ENCODE peak calls at places on chromosome 9, in seven cellular contexts. R is H54, S is spleen, J is adrenal gland, T is H1, K is lower leg skin, L is transverse colon. Q is an unnamed sample.

GRCh38 chr9:95341262-95342011 is 23.9 kb upstream of the FANCC start:
- DNase-seq in R (no peak), S (no peak), J (no peak), T (no peak), K (no peak), L (no peak), Q (no peak)

GRCh38 chr9:91188719-91189590 is 172.8 kb downstream of the AUH start:
- DNase-seq in R (no peak), S (no peak), J (no peak), T (no peak), K (no peak), L (no peak), Q (no peak)

GRCh38 chr9:134214766-134215394 is 50.5 kb upstream of the RNU6ATAC start:
- DNase-seq in R (no peak), S (peak), J (peak), T (no peak), K (no peak), L (no peak), Q (peak)

GRCh38 chr9:81789751-81790150 is 100.4 kb upstream of the TLE1 start:
- DNase-seq in R (no peak), S (no peak), J (no peak), T (no peak), K (no peak), L (no peak), Q (no peak)

GRCh38 chr9:12813960-12814876 is 39.4 kb downstream of the LURAP1L start:
- DNase-seq in R (peak), S (no peak), J (peak), T (no peak), K (peak), L (peak), Q (no peak)

GRCh38 chr9:8627944-8628679 is 828.5 kb upstream of the DMAC1 start:
- DNase-seq in R (no peak), S (no peak), J (no peak), T (no peak), K (no peak), L (no peak), Q (no peak)

GRCh38 chr9:93672622-93673270 is 96.4 kb downstream of the PHF2 start:
- DNase-seq in R (no peak), S (no peak), J (no peak), T (no peak), K (peak), L (no peak), Q (no peak)

GRCh38 chr9:35102465-35102768 is 514 bp downstream of the STOML2 start:
- DNase-seq in R (no peak), S (peak), J (no peak), T (no peak), K (no peak), L (peak), Q (no peak)

GRCh38 chr9:656918-657583 is 184.4 kb upstream of the DMRT1 start:
- DNase-seq in R (no peak), S (no peak), J (no peak), T (no peak), K (no peak), L (no peak), Q (no peak)

GRCh38 chr9:83339435-83339834 is 198.8 kb downstream of the FRMD3 start:
- DNase-seq in R (peak), S (no peak), J (no peak), T (no peak), K (no peak), L (no peak), Q (no peak)

GRCh38 chr9:68964765-68965164 is 49.1 kb downstream of the PRKACG start:
- DNase-seq in R (no peak), S (no peak), J (no peak), T (no peak), K (no peak), L (no peak), Q (no peak)

GRCh38 chr9:23581936-23582335 is 244.1 kb downstream of the ELAVL2 start:
- DNase-seq in R (no peak), S (no peak), J (no peak), T (no peak), K (no peak), L (no peak), Q (no peak)

GRCh38 chr9:108443278-108443633 is 412.5 kb downstream of the ACTL7B start:
- DNase-seq in R (no peak), S (no peak), J (no peak), T (no peak), K (no peak), L (no peak), Q (no peak)

GRCh38 chr9:129763235-129763917 is 10.5 kb upstream of the PTGES start:
- DNase-seq in R (no peak), S (no peak), J (peak), T (no peak), K (no peak), L (peak), Q (no peak)

GRCh38 chr9:2966846-2967372 is 123.0 kb upstream of the PUM3 start:
- DNase-seq in R (no peak), S (no peak), J (no peak), T (no peak), K (no peak), L (no peak), Q (no peak)

GRCh38 chr9:133959966-133960567 is 32.1 kb downstream of the VAV2 start:
- DNase-seq in R (no peak), S (peak), J (no peak), T (no peak), K (no peak), L (no peak), Q (peak)

GRCh38 chr9:93085676-93086075 is 10.3 kb upstream of the CARD19 start:
- DNase-seq in R (no peak), S (peak), J (peak), T (no peak), K (no peak), L (no peak), Q (peak)

DNA sequence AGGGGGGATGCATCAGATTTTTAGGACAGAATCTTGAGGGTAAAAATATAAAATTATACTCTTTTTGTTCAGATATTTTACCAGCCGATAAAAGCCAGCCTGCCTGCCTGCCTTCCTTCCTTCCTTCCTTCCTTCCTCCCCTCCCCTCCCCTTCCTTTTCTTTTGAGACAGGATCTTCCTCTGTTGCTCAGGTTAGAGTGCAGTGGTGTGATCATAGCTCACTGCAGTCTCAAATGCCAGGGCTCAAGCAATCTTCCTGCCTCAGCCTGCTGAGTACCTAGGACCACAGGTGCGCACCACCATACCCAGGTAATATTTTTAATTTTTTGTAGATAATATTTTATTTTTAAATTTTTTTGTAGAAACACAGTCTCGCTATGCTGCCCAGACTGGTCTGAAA is 330.0 kb downstream of the CCDC171 start:
- DNase-seq in R (no peak), S (no peak), J (no peak), T (no peak), K (no peak), L (no peak), Q (no peak)
- TF ChIP-seq POLR2A in R (no peak), S (no peak), J (no peak), T (no peak), K (no peak), L (no peak), Q (no peak)

DNA sequence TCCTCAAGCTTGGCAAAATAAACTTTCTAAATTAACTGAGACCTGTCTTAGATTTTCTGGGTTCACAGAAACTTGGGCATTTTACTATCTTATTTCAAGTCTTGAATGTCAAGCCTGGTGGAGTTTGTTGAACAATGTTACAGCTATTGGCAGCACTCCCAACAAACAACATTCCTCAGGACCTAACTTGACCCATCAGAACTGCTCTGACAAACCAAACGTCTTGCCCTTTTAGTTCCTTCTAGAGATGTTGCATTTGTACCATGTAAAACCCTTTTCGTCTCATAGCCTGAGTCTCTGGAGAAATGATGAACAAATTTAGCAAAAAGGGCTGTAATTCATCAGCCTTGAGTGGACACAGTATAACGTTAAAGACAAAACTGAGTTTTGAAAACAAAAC is 51.1 kb downstream of the GNA14 start:
- DNase-seq in R (no peak), S (no peak), J (no peak), T (no peak), K (no peak), L (no peak), Q (no peak)
- TF ChIP-seq POLR2A in R (no peak), S (no peak), J (no peak), T (no peak), K (no peak), L (no peak), Q (no peak)

GRCh38 chr9:16726718-16727451 is 143.6 kb downstream of the BNC2 start:
- DNase-seq in R (peak), S (peak), J (peak), T (no peak), K (peak), L (peak), Q (peak)
- TF ChIP-seq POLR2A in R (no peak), S (no peak), J (peak), T (peak), K (no peak), L (peak), Q (no peak)

GRCh38 chr9:135502168-135502872 is 1.8 kb downstream of the MRPS2 start:
- DNase-seq in R (no peak), S (peak), J (no peak), T (no peak), K (no peak), L (no peak), Q (no peak)

GRCh38 chr9:135501261-135502167 is 1.0 kb downstream of the MRPS2 start:
- DNase-seq in R (peak), S (peak), J (no peak), T (no peak), K (peak), L (peak), Q (peak)

GRCh38 chr9:135500071-135500524 is 384 bp upstream of the MRPS2 start:
- DNase-seq in R (peak), S (no peak), J (no peak), T (no peak), K (no peak), L (no peak), Q (no peak)

GRCh38 chr9:135499326-135500070 is 984 bp upstream of the MRPS2 start:
- DNase-seq in R (peak), S (peak), J (peak), T (no peak), K (peak), L (peak), Q (peak)

DNA sequence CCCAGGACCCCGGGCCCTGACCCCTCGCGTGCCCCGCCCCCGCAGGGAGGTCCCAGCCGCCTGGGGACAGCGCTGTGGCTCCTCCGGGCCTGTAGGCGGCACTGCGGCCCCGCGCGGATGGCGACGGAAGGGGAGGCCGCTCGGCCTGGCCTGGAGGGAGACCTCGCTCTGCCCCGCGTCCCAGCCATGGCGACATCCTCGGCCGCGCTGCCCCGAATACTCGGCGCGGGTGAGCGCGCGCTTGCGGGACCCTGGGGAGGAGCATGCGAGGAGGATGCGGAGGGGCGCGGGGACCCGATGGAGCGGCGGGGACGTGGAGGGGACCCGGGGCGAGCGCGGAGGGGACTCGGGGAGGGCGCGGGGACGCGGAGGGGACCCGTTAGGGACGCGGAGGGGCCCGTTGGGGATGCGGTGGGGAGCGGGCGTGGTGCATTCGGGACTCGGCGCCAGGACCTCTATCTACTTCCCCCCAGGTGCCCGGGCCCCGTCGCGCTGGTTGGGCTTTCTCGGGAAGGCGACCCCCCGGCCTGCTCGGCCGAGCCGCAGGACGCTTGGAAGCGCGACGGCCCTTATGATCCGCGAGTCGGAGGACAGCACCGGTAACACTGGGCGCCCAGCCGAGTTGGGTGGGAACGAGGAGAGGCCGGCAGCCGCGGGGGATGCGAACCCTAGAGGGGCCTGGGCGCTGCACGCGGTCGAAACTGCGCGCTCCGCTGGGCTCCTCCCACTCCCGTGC is at the start of gene MRPS2:
- DNase-seq in R (peak), S (peak), J (peak), T (peak), K (peak), L (peak), Q (peak)
- TF ChIP-seq POLR2A in R (peak), S (no peak), J (peak), T (no peak), K (no peak), L (peak), Q (peak)

GRCh38 chr9:106860731-106861584 is 2.0 kb upstream of the ZNF462 start:
- DNase-seq in R (peak), S (no peak), J (peak), T (no peak), K (no peak), L (peak), Q (no peak)

GRCh38 chr9:106859957-106860715 is 2.8 kb upstream of the ZNF462 start:
- DNase-seq in R (peak), S (no peak), J (peak), T (no peak), K (peak), L (peak), Q (peak)

GRCh38 chr9:106862946-106863740 is at the start of gene ZNF462:
- DNase-seq in R (peak), S (no peak), J (peak), T (no peak), K (no peak), L (peak), Q (no peak)

GRCh38 chr9:106861585-106862114 is 1.3 kb upstream of the ZNF462 start:
- DNase-seq in R (no peak), S (no peak), J (no peak), T (no peak), K (no peak), L (no peak), Q (no peak)

DNA sequence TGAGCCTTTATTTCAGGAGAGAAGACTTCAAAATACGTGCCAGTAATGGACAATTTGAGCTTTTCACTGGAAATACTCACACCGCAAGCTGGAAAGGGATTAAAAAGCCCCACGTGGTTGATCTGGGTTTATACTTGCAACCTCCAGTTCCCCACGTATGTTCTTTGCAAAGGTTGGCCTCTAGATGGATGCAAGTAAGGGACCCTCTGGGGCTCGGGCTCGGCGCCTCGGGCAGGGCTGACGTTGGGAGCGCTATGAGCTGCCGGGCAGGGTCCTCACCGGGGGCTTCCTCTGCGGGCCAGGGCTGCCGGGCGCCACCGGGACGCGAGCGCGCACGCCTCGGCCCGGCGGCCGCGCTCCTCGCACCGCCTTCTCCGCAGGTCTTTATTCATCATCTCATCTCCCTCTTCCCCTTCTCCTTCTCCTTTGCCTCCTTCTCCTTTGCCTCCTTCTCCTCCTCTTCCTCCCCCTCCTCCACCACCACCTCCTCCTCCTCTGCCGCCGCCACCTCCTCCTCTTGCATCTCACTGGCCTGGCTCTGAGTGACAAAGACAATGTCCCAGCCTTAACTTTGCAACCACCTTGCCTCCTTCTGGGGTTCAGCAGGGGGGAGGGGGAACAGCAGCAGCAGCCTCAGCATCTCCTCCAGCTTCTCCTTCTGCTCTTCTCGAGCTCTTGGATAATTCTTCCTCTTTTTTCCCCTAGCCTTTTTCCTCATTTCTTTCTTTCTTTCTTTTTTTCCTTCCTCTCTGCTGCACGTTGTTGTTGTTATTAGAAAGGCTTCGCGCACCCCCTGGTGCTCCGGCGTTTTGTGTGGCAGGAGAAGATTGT is 636 bp upstream of the ZNF462 start:
- DNase-seq in R (peak), S (no peak), J (peak), T (no peak), K (no peak), L (peak), Q (peak)
- TF ChIP-seq POLR2A in R (peak), S (no peak), J (peak), T (peak), K (no peak), L (no peak), Q (no peak)

DNA sequence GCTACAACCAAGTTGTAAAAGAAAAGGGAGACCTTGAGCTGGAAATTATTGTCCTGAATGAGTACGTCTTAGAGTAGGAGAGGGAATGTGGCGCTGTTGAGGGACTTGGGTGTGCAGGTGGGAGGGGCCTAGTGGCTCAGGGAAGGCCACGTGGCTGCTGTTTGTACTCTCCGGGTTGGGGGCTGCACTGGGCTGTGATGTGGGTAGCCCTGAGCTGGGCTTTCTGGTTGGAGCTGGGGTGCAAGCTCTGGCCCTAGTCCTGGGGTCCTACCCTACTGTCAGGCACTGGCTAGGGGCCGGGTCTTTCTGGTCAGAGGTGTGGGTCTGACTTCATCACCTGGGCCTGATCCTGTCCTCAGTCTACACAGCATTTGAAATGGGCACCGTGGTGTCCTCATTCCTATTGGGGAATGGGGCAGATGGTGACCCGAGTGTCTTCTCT is 19.1 kb upstream of the GLE1 start:
- DNase-seq in R (no peak), S (no peak), J (no peak), T (no peak), K (no peak), L (no peak), Q (no peak)
- TF ChIP-seq POLR2A in R (no peak), S (no peak), J (no peak), T (no peak), K (no peak), L (no peak), Q (no peak)

DNA sequence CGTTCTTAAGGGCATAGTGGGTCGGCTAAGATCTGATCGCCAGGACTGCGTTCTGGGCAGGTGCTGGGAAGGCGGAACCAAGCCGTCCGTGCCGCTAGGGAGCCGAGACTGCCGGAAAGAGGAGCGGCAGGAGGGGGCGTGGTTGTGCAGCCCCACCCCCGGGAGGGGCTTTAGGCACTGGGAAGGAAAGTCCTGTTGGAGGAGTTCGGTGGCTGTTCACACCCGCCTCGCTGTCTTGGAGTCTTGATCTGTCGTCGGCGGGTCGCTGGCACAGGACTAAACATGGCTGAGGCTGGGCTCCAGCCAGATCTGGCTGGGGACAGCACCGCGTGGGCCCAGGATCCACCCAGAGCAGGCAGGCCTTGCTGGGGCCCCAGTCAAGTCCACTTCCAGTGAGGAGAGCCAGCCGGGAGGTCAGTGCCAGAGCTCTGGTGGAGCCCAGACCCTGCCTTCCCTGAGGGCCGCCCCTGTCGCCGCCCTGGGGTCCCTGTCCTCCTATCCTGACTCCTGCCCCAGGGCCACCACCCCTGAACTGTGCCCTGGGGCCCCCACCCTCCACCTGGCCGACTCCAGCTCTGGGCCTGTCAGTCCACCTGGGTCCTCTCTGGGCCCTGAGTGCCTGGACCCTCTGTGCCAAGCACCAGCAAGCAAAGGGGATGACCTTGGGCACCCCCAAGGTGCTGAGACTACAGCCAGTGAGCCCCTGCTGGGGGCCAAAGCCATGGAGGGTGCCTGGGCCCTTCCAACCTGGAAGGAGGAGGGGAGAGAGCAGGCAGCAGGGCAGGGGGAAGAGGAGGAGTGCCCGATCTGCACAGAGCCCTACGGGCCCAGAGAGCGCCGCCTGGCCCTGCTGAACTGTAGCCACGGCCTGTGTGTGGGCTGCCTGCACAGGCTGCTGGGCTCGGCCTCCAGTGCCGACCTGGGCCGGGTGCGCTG is 4.5 kb downstream of the RNF208 start:
- DNase-seq in R (no peak), S (no peak), J (peak), T (peak), K (peak), L (peak), Q (peak)
- TF ChIP-seq POLR2A in R (no peak), S (no peak), J (peak), T (no peak), K (no peak), L (peak), Q (no peak)

GRCh38 chr9:114387678-114388431 is at the start of gene AKNA:
- DNase-seq in R (no peak), S (peak), J (peak), T (no peak), K (peak), L (peak), Q (peak)
- TF ChIP-seq POLR2A in R (no peak), S (peak), J (peak), T (no peak), K (peak), L (peak), Q (peak)